ENCODE peak calls at places on chromosome 18, in five cellular contexts. J is T-helper 2 cell, Z is Calu3, D is RWPE1, H is amniotic stem cell. E is an unnamed sample.

GRCh38 chr18:22601481-22601880 is 183.8 kb upstream of the CTAGE1 start:
- DNase-seq in H (no peak), Z (no peak), D (no peak), J (no peak), E (no peak)

GRCh38 chr18:78972930-78973331 is 6.7 kb upstream of the SALL3 start:
- DNase-seq in J (no peak), Z (no peak), D (no peak), H (no peak), E (no peak)

GRCh38 chr18:30903566-30903965 is 139.0 kb downstream of the DSC3 start:
- DNase-seq in Z (peak; percentile 52), H (no peak), J (no peak), D (peak; percentile 52), E (no peak)

GRCh38 chr18:26421931-26422330 is 126.4 kb downstream of the KCTD1 start:
- DNase-seq in J (no peak), H (no peak), D (no peak), Z (no peak), E (no peak)

GRCh38 chr18:48136051-48136543 is 205.6 kb upstream of the SMAD2 start:
- DNase-seq in H (no peak), J (no peak), D (no peak), Z (no peak), E (no peak)

GRCh38 chr18:57965246-57965645 is 78.8 kb upstream of the NEDD4L start:
- DNase-seq in H (no peak), J (no peak), D (no peak), Z (no peak), E (no peak)

GRCh38 chr18:2920027-2920426 is 73.2 kb downstream of the EMILIN2 start:
- DNase-seq in H (no peak), J (no peak), Z (no peak), D (no peak), E (no peak)

GRCh38 chr18:10213526-10213925 is 240.9 kb upstream of the APCDD1 start:
- DNase-seq in H (no peak), Z (peak; percentile 48), D (no peak), J (no peak), E (peak; percentile 16)

GRCh38 chr18:62741118-62741566 is 25.8 kb downstream of the PHLPP1 start:
- DNase-seq in Z (peak; percentile 44), J (no peak), D (peak; percentile 60), H (no peak), E (no peak)

GRCh38 chr18:34773961-34774754 is 64.1 kb downstream of the DTNA start:
- DNase-seq in Z (peak; percentile 32), H (no peak), J (no peak), D (peak; percentile 13), E (no peak)

GRCh38 chr18:77702686-77703085 is 453.0 kb downstream of the GALR1 start:
- DNase-seq in Z (no peak), D (peak; percentile 17), H (no peak), J (no peak), E (no peak)

GRCh38 chr18:78492064-78492812 is 487.4 kb upstream of the SALL3 start:
- DNase-seq in D (no peak), J (no peak), Z (no peak), H (no peak), E (no peak)

GRCh38 chr18:46073474-46074331 is 1.6 kb upstream of the PSTPIP2 start:
- DNase-seq in J (peak; percentile 44), D (no peak), Z (peak; percentile 72), H (peak; percentile 37), E (peak; percentile 49)

GRCh38 chr18:75864816-75865215 is 437.3 kb upstream of the SMIM21 start:
- DNase-seq in D (no peak), J (no peak), H (no peak), Z (no peak), E (no peak)

GRCh38 chr18:9688036-9688741 is 19.9 kb upstream of the RAB31 start:
- DNase-seq in H (peak; percentile 43), J (no peak), D (peak; percentile 85), Z (no peak), E (no peak)

GRCh38 chr18:45374878-45375630 is 240.2 kb upstream of the SLC14A2 start:
- DNase-seq in D (no peak), H (no peak), Z (peak; percentile 77), J (no peak), E (no peak)

GRCh38 chr18:79819951-79820351 is 22.2 kb downstream of the KCNG2 start:
- DNase-seq in J (no peak), D (no peak), Z (no peak), H (no peak), E (no peak)

GRCh38 chr18:79887181-79888000 is 64.1 kb downstream of the SLC66A2 start:
- DNase-seq in Z (no peak), H (no peak), D (no peak), J (no peak), E (no peak)

GRCh38 chr18:58924473-58924872 is 59.8 kb downstream of the ZNF532 start:
- DNase-seq in D (no peak), Z (no peak), J (no peak), H (no peak), E (no peak)

GRCh38 chr18:58581265-58581664 is 47.6 kb downstream of the ALPK2 start:
- DNase-seq in J (no peak), Z (no peak), D (peak; percentile 28), H (peak; percentile 83), E (no peak)

GRCh38 chr18:73352546-73352945 is 484.8 kb upstream of the NETO1 start:
- DNase-seq in H (no peak), D (no peak), J (no peak), Z (no peak), E (no peak)

GRCh38 chr18:58183226-58183625 is 139.2 kb downstream of the NEDD4L start:
- DNase-seq in H (no peak), D (no peak), J (no peak), Z (no peak), E (no peak)

GRCh38 chr18:22349966-22350365 is 67.7 kb downstream of the CTAGE1 start:
- DNase-seq in H (no peak), D (no peak), J (no peak), Z (no peak), E (no peak)

E was measured in activated CD4-positive, alpha-beta memory T cell treated with anti-CD3 and anti-CD28 coated beads, Interleukin-2, amount 10 ng/mL, durations not matched to agents 7 days and 5 days.